ENCODE peak calls at places on chromosome 15, in six cellular contexts. G is naive thymus-derived CD8-positive, alpha-beta T cell; V is activated T-helper 9 cell treated with anti-CD3 and anti-CD28 coated beads, Interleukin-2, amount 50 U/mL, for 16 hours; H is HEK293T; L is activated T-helper 1 cell treated with Interleukin-2 at 50 U/mL for 16 hours; E is H54. J is an unnamed sample.

GRCh38 chr15:62931650-62932049 is 110.9 kb upstream of the TPM1 start:
- DNase-seq in L (no peak), E (no peak), V (no peak), G (no peak), H (no peak), J (no peak)

GRCh38 chr15:70722266-70723123 is 40.9 kb downstream of the UACA start:
- DNase-seq in L (no peak), G (peak; percentile 23), H (no peak), V (no peak), E (no peak), J (no peak)

GRCh38 chr15:93171476-93171875 is 82.5 kb upstream of the RGMA start:
- DNase-seq in V (no peak), E (no peak), G (no peak), H (no peak), L (no peak), J (no peak)

GRCh38 chr15:83372434-83372873 is 74.7 kb upstream of the SH3GL3 start:
- DNase-seq in E (no peak), G (no peak), H (no peak), V (no peak), L (no peak), J (peak; percentile 40)

GRCh38 chr15:73844356-73844755 is 29.0 kb upstream of the TBC1D21 start:
- DNase-seq in G (no peak), V (no peak), H (no peak), L (no peak), E (no peak), J (no peak)

GRCh38 chr15:84821501-84822021 is 4.4 kb downstream of the ALPK3 start:
- DNase-seq in E (no peak), H (no peak), L (no peak), V (no peak), G (no peak), J (no peak)

GRCh38 chr15:73858062-73858461 is 15.3 kb upstream of the TBC1D21 start:
- DNase-seq in G (no peak), H (no peak), E (no peak), V (no peak), L (no peak), J (no peak)

GRCh38 chr15:93771429-93772020 is 459.8 kb upstream of the MCTP2 start:
- DNase-seq in E (no peak), H (no peak), G (no peak), L (no peak), V (no peak), J (no peak)

GRCh38 chr15:73584699-73585420 is 48.3 kb downstream of the NPTN start:
- DNase-seq in V (no peak), H (no peak), L (no peak), E (no peak), G (no peak), J (no peak)

GRCh38 chr15:85580914-85581313 is 200.5 kb downstream of the AKAP13 start:
- DNase-seq in V (no peak), L (peak; percentile 33), E (no peak), H (no peak), G (peak; percentile 31), J (no peak)

GRCh38 chr15:25742421-25743159 is 120.5 kb downstream of the ATP10A start:
- DNase-seq in V (no peak), H (no peak), E (no peak), L (no peak), G (no peak), J (no peak)

GRCh38 chr15:33067456-33067855 is 127.1 kb downstream of the FMN1 start:
- DNase-seq in L (no peak), E (peak; percentile 23), H (no peak), V (no peak), G (no peak), J (no peak)

GRCh38 chr15:68582864-68583263 is 4.1 kb downstream of the CORO2B start:
- DNase-seq in G (no peak), H (no peak), L (no peak), V (no peak), E (no peak), J (no peak)

GRCh38 chr15:41874736-41875135 is 19.1 kb downstream of the SPTBN5 start:
- DNase-seq in E (no peak), H (no peak), G (no peak), V (no peak), L (no peak), J (no peak)

GRCh38 chr15:69735126-69735525 is 282.5 kb downstream of the RPLP1 start:
- DNase-seq in H (no peak), G (no peak), V (no peak), L (no peak), E (no peak), J (no peak)

GRCh38 chr15:58161436-58161835 is 23.3 kb downstream of the AQP9 start:
- DNase-seq in V (no peak), G (no peak), L (no peak), E (no peak), H (no peak), J (no peak)

GRCh38 chr15:59364238-59364637 is 8.4 kb downstream of the MYO1E start:
- DNase-seq in H (no peak), G (no peak), E (no peak), V (no peak), L (no peak), J (no peak)

GRCh38 chr15:31302778-31303433 is 23.7 kb upstream of the KLF13 start:
- DNase-seq in V (no peak), G (peak; percentile 40), H (peak; percentile 19), E (no peak), L (no peak), J (peak; percentile 8)

GRCh38 chr15:90989040-90989768 is 5.1 kb downstream of the PRC1 start:
- DNase-seq in L (no peak), G (no peak), V (no peak), E (no peak), H (no peak), J (no peak)

GRCh38 chr15:41291065-41291631 is 41.2 kb downstream of the OIP5 start:
- DNase-seq in E (no peak), V (no peak), L (no peak), G (no peak), H (no peak), J (no peak)

GRCh38 chr15:34161329-34161953 is 48.5 kb downstream of the KATNBL1 start:
- DNase-seq in E (no peak), G (no peak), H (no peak), V (no peak), L (no peak), J (no peak)

GRCh38 chr15:85718271-85718971 is 76.3 kb downstream of the KLHL25 start:
- DNase-seq in G (no peak), V (no peak), L (no peak), E (no peak), H (no peak), J (no peak)

GRCh38 chr15:77295446-77295845 is 124.5 kb downstream of the PEAK1 start:
- DNase-seq in H (no peak), G (no peak), V (no peak), L (no peak), E (no peak), J (no peak)

GRCh38 chr15:60076582-60077263 is 72.6 kb downstream of the FOXB1 start:
- DNase-seq in L (no peak), V (no peak), G (no peak), E (no peak), H (no peak), J (no peak)

GRCh38 chr15:33587773-33588172 is 277.0 kb downstream of the RYR3 start:
- DNase-seq in H (no peak), V (no peak), G (no peak), L (no peak), E (no peak), J (no peak)

GRCh38 chr15:38683382-38684242 is 119.0 kb upstream of the RASGRP1 start:
- DNase-seq in E (peak; percentile 28), G (peak; percentile 76), V (peak; percentile 47), L (peak; percentile 48), H (peak; percentile 27), J (peak; percentile 66)

GRCh38 chr15:43273243-43273642 is 6.5 kb upstream of the TGM5 start:
- DNase-seq in G (no peak), H (no peak), E (no peak), L (no peak), V (no peak), J (no peak)

GRCh38 chr15:37058316-37058985 is 41.9 kb downstream of the MEIS2 start:
- DNase-seq in L (no peak), E (no peak), V (no peak), H (no peak), G (no peak), J (no peak)

GRCh38 chr15:63598467-63599400 is 1.5 kb downstream of the FBXL22 start:
- DNase-seq in V (no peak), E (no peak), G (no peak), H (no peak), L (no peak), J (no peak)

GRCh38 chr15:83380682-83381081 is 66.5 kb upstream of the SH3GL3 start:
- DNase-seq in G (no peak), L (no peak), V (no peak), H (peak; percentile 21), E (peak; percentile 26), J (peak; percentile 74)

GRCh38 chr15:69093127-69093526 is 67.3 kb upstream of the GLCE start:
- DNase-seq in G (no peak), V (no peak), L (no peak), E (peak; percentile 67), H (no peak), J (no peak)

GRCh38 chr15:62362144-62362543 is 197.1 kb upstream of the C2CD4B start:
- DNase-seq in L (no peak), V (no peak), H (no peak), G (no peak), E (no peak), J (no peak)

GRCh38 chr15:53193149-53193548 is 403.0 kb upstream of the ONECUT1 start:
- DNase-seq in E (no peak), L (no peak), G (no peak), H (peak; percentile 5), V (no peak), J (no peak)

J was measured in testis.